ENCODE peak calls at places on chromosomes 4 and X, in six cellular contexts. One of them, this sample, is unnamed.

GRCh38 chrX:93591398-93591797 is 82.0 kb downstream of the NAP1L3 start:
- DNase-seq in A549: no peak
- DNase-seq in breast epithelium: no peak
- DNase-seq in sigmoid colon: no peak
- DNase-seq in uterus: no peak
- DNase-seq in vagina: no peak
- DNase-seq in this sample: no peak

GRCh38 chr4:119307606-119308005 is 14.3 kb downstream of the FABP2 start:
- DNase-seq in vagina: no peak
- DNase-seq in uterus: no peak
- DNase-seq in breast epithelium: no peak
- DNase-seq in A549: no peak
- DNase-seq in sigmoid colon: no peak
- DNase-seq in this sample: no peak

GRCh38 chr4:155935389-155935986 is 18.2 kb downstream of the CTSO start:
- DNase-seq in uterus: no peak
- DNase-seq in breast epithelium: no peak
- DNase-seq in sigmoid colon: no peak
- DNase-seq in A549: no peak
- DNase-seq in vagina: no peak
- DNase-seq in this sample: no peak

GRCh38 chr4:51942833-51943215 is 77.3 kb downstream of the LRRC66 start:
- DNase-seq in uterus: no peak
- DNase-seq in sigmoid colon: no peak
- DNase-seq in vagina: no peak
- DNase-seq in breast epithelium: no peak
- DNase-seq in A549: no peak
- DNase-seq in this sample: no peak

GRCh38 chr4:141065872-141066271 is 67.4 kb downstream of the RNF150 start:
- DNase-seq in vagina: no peak
- DNase-seq in breast epithelium: no peak
- DNase-seq in uterus: no peak
- DNase-seq in sigmoid colon: no peak
- DNase-seq in A549: no peak
- DNase-seq in this sample: no peak

GRCh38 chr4:128566688-128567087 is 242.8 kb upstream of the JADE1 start:
- DNase-seq in A549: no peak
- DNase-seq in breast epithelium: no peak
- DNase-seq in uterus: no peak
- DNase-seq in vagina: no peak
- DNase-seq in sigmoid colon: no peak
- DNase-seq in this sample: no peak

GRCh38 chr4:4901877-4902276 is 42.4 kb downstream of the MSX1 start:
- DNase-seq in vagina: peak; percentile 10
- DNase-seq in sigmoid colon: no peak
- DNase-seq in breast epithelium: no peak
- DNase-seq in A549: peak; percentile 5
- DNase-seq in uterus: no peak
- DNase-seq in this sample: no peak

GRCh38 chrX:40207626-40208025 is 109.9 kb upstream of the BCOR start:
- DNase-seq in A549: no peak
- DNase-seq in breast epithelium: no peak
- DNase-seq in sigmoid colon: no peak
- DNase-seq in uterus: no peak
- DNase-seq in vagina: no peak
- DNase-seq in this sample: no peak

GRCh38 chr4:82705881-82706280 is 92.7 kb downstream of the SCD5 start:
- DNase-seq in vagina: no peak
- DNase-seq in sigmoid colon: no peak
- DNase-seq in breast epithelium: no peak
- DNase-seq in A549: no peak
- DNase-seq in uterus: no peak
- DNase-seq in this sample: no peak

GRCh38 chr4:1205641-1206298 is 33.4 kb upstream of the SPON2 start:
- DNase-seq in A549: no peak
- DNase-seq in uterus: peak; percentile 22
- DNase-seq in vagina: no peak
- DNase-seq in sigmoid colon: peak; percentile 64
- DNase-seq in breast epithelium: no peak
- DNase-seq in this sample: peak; percentile 67

GRCh38 chr4:158850371-158850770 is 81.5 kb downstream of the FNIP2 start:
- DNase-seq in uterus: no peak
- DNase-seq in sigmoid colon: no peak
- DNase-seq in vagina: no peak
- DNase-seq in A549: no peak
- DNase-seq in breast epithelium: no peak
- DNase-seq in this sample: no peak
- H3K27ac ChIP-seq in uterus: no peak overlapping the region
- H3K27ac ChIP-seq in sigmoid colon: no peak overlapping the region
- H3K27ac ChIP-seq in vagina: no peak overlapping the region
- H3K27ac ChIP-seq in A549: no peak overlapping the region
- H3K27ac ChIP-seq in breast epithelium: no peak overlapping the region
- H3K27ac ChIP-seq in this sample: no peak overlapping the region

GRCh38 chr4:110510955-110511544 is 35.1 kb downstream of the ENPEP start:
- DNase-seq in A549: peak; percentile 49
- DNase-seq in sigmoid colon: no peak
- DNase-seq in vagina: no peak
- DNase-seq in breast epithelium: no peak
- DNase-seq in uterus: no peak
- DNase-seq in this sample: no peak
- TF ChIP-seq CTCF in A549: peak; percentile 65
- TF ChIP-seq CTCF in sigmoid colon: peak; percentile 34
- TF ChIP-seq CTCF in vagina: peak; percentile 52
- TF ChIP-seq CTCF in breast epithelium: peak; percentile 35
- TF ChIP-seq CTCF in uterus: peak; percentile 73
- TF ChIP-seq CTCF in this sample: peak; percentile 53

GRCh38 chrX:66013195-66013816 is 26.6 kb downstream of the VSIG4 start:
- DNase-seq in breast epithelium: no peak
- DNase-seq in A549: no peak
- DNase-seq in sigmoid colon: no peak
- DNase-seq in uterus: no peak
- DNase-seq in vagina: no peak
- DNase-seq in this sample: no peak
- H3K27ac ChIP-seq in breast epithelium: no peak overlapping the region
- H3K27ac ChIP-seq in A549: no peak overlapping the region
- H3K27ac ChIP-seq in sigmoid colon: no peak overlapping the region
- H3K27ac ChIP-seq in uterus: no peak overlapping the region
- H3K27ac ChIP-seq in vagina: no peak overlapping the region
- H3K27ac ChIP-seq in this sample: no peak overlapping the region

GRCh38 chr4:67286724-67287123 is 258.6 kb downstream of the CENPC start:
- DNase-seq in A549: no peak
- DNase-seq in vagina: no peak
- DNase-seq in breast epithelium: no peak
- DNase-seq in sigmoid colon: no peak
- DNase-seq in uterus: no peak
- DNase-seq in this sample: no peak

GRCh38 chr4:67291639-67292038 is 253.7 kb downstream of the CENPC start:
- DNase-seq in vagina: no peak
- DNase-seq in sigmoid colon: no peak
- DNase-seq in A549: no peak
- DNase-seq in breast epithelium: no peak
- DNase-seq in uterus: no peak
- DNase-seq in this sample: no peak

GRCh38 chr4:67292045-67292444 is 253.3 kb downstream of the CENPC start:
- DNase-seq in vagina: no peak
- DNase-seq in breast epithelium: no peak
- DNase-seq in uterus: no peak
- DNase-seq in A549: no peak
- DNase-seq in sigmoid colon: no peak
- DNase-seq in this sample: no peak

GRCh38 chr4:67292649-67293048 is 252.7 kb downstream of the CENPC start:
- DNase-seq in vagina: no peak
- DNase-seq in breast epithelium: no peak
- DNase-seq in uterus: no peak
- DNase-seq in A549: no peak
- DNase-seq in sigmoid colon: no peak
- DNase-seq in this sample: no peak

GRCh38 chr4:67288964-67289363 is 256.3 kb downstream of the CENPC start:
- DNase-seq in A549: peak; percentile 24
- DNase-seq in vagina: no peak
- DNase-seq in sigmoid colon: no peak
- DNase-seq in breast epithelium: no peak
- DNase-seq in uterus: no peak
- DNase-seq in this sample: no peak
- TF ChIP-seq CTCF in A549: no peak
- TF ChIP-seq CTCF in vagina: no peak
- TF ChIP-seq CTCF in sigmoid colon: no peak
- TF ChIP-seq CTCF in breast epithelium: no peak
- TF ChIP-seq CTCF in uterus: no peak
- TF ChIP-seq CTCF in this sample: no peak

GRCh38 chr4:152896819-152897218 is 39.3 kb upstream of the FHDC1 start:
- DNase-seq in vagina: no peak
- DNase-seq in A549: no peak
- DNase-seq in sigmoid colon: no peak
- DNase-seq in uterus: no peak
- DNase-seq in breast epithelium: no peak
- DNase-seq in this sample: no peak

GRCh38 chr4:152894673-152895072 is 41.5 kb upstream of the FHDC1 start:
- DNase-seq in sigmoid colon: no peak
- DNase-seq in vagina: no peak
- DNase-seq in A549: no peak
- DNase-seq in uterus: no peak
- DNase-seq in breast epithelium: no peak
- DNase-seq in this sample: no peak

GRCh38 chr4:152892985-152893384 is 43.1 kb upstream of the FHDC1 start:
- DNase-seq in sigmoid colon: no peak
- DNase-seq in A549: no peak
- DNase-seq in vagina: no peak
- DNase-seq in breast epithelium: no peak
- DNase-seq in uterus: no peak
- DNase-seq in this sample: no peak
- H3K27ac ChIP-seq in sigmoid colon: no peak overlapping the region
- H3K27ac ChIP-seq in A549: no peak overlapping the region
- H3K27ac ChIP-seq in vagina: no peak overlapping the region
- H3K27ac ChIP-seq in breast epithelium: no peak overlapping the region
- H3K27ac ChIP-seq in uterus: no peak overlapping the region
- H3K27ac ChIP-seq in this sample: no peak overlapping the region

GRCh38 chr4:56641494-56642051 is 39.5 kb downstream of the HOPX start:
- DNase-seq in breast epithelium: no peak
- DNase-seq in uterus: no peak
- DNase-seq in vagina: peak; percentile 16
- DNase-seq in sigmoid colon: no peak
- DNase-seq in A549: peak; percentile 55
- DNase-seq in this sample: no peak
- TF ChIP-seq CTCF in breast epithelium: no peak
- TF ChIP-seq CTCF in uterus: no peak
- TF ChIP-seq CTCF in vagina: no peak
- TF ChIP-seq CTCF in sigmoid colon: no peak
- TF ChIP-seq CTCF in A549: no peak
- TF ChIP-seq CTCF in this sample: no peak

DNA sequence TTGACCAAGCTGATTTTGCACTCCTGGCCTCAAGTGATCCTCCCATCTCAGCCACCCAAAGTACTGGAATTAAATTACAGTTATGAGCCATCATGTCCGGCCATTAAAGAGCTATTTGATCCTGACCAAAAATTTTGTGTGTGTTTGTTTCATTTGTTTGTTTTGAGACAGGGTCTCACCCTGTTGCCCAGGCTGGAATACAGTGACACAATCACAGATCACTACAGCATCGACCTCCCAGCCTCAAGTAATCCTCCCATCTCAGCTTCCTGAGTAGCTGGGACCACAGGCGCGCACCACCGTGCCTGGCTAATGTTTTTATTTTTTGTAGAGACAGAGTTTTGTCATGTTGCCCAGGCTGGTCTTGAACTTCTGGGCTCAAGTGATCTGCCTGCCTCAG is 82.9 kb upstream of the RBPJ start:
- DNase-seq in breast epithelium: no peak
- DNase-seq in uterus: no peak
- DNase-seq in sigmoid colon: no peak
- DNase-seq in vagina: no peak
- DNase-seq in A549: no peak
- DNase-seq in this sample: no peak
- H3K27ac ChIP-seq in breast epithelium: no peak overlapping the region
- H3K27ac ChIP-seq in uterus: no peak overlapping the region
- H3K27ac ChIP-seq in sigmoid colon: peak overlapping the region; percentile 51
- H3K27ac ChIP-seq in vagina: no peak overlapping the region
- H3K27ac ChIP-seq in A549: no peak overlapping the region
- H3K27ac ChIP-seq in this sample: no peak overlapping the region

GRCh38 chr4:183600189-183600685 is 58.7 kb downstream of the RWDD4 start:
- DNase-seq in uterus: no peak
- DNase-seq in A549: peak; percentile 10
- DNase-seq in sigmoid colon: no peak
- DNase-seq in vagina: peak; percentile 34
- DNase-seq in breast epithelium: no peak
- DNase-seq in this sample: no peak

GRCh38 chr4:183599284-183599683 is 59.7 kb downstream of the RWDD4 start:
- DNase-seq in A549: no peak
- DNase-seq in sigmoid colon: no peak
- DNase-seq in vagina: no peak
- DNase-seq in breast epithelium: no peak
- DNase-seq in uterus: no peak
- DNase-seq in this sample: no peak

GRCh38 chr4:183601381-183601780 is 57.6 kb downstream of the RWDD4 start:
- DNase-seq in uterus: no peak
- DNase-seq in vagina: peak; percentile 5
- DNase-seq in A549: no peak
- DNase-seq in breast epithelium: no peak
- DNase-seq in sigmoid colon: no peak
- DNase-seq in this sample: no peak

GRCh38 chr4:183599690-183600089 is 59.3 kb downstream of the RWDD4 start:
- DNase-seq in breast epithelium: no peak
- DNase-seq in vagina: no peak
- DNase-seq in uterus: no peak
- DNase-seq in A549: no peak
- DNase-seq in sigmoid colon: no peak
- DNase-seq in this sample: no peak

DNA sequence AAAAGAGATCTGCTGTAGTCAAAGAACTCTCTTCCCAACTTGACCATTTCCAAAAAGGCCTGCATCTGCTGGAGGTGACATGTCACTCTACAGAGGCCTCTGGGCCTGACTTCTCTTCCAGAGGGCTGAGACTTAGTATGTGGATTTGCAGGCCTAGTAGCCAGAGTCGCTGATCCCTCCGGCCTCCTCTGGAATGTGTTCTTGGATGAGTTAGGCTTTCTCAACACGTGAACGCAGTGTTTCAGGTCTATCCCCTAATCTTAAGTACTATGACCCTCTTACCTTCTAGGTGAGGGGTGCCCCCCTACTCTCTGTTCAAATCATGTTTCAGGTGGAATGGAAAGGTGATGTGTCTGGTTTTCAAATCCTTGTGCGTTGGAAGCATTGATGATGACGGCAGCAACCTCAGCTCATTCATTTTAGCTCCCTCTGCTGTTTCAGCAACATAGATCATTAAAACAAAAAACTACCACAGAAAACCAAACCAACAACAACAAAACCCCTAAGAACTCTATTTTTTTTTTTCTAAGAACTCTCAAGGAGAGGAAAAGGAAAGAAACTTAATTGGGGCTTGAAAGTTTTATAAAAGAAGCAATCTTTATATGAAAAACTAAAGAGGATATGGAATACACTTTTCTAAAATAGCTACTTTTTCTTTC is 56.4 kb downstream of the RWDD4 start:
- DNase-seq in vagina: peak; percentile 65
- DNase-seq in uterus: no peak
- DNase-seq in breast epithelium: no peak
- DNase-seq in A549: peak; percentile 14
- DNase-seq in sigmoid colon: no peak
- DNase-seq in this sample: no peak
- TF ChIP-seq CTCF in vagina: no peak
- TF ChIP-seq CTCF in uterus: no peak
- TF ChIP-seq CTCF in breast epithelium: no peak
- TF ChIP-seq CTCF in A549: peak; percentile 37
- TF ChIP-seq CTCF in sigmoid colon: no peak
- TF ChIP-seq CTCF in this sample: no peak

GRCh38 chrX:11363069-11363594 is 69.9 kb downstream of the AMELX start:
- DNase-seq in sigmoid colon: no peak
- DNase-seq in uterus: no peak
- DNase-seq in breast epithelium: no peak
- DNase-seq in vagina: no peak
- DNase-seq in A549: no peak
- DNase-seq in this sample: no peak
- H3K27ac ChIP-seq in sigmoid colon: peak overlapping the region; percentile 16
- H3K27ac ChIP-seq in uterus: no peak overlapping the region
- H3K27ac ChIP-seq in breast epithelium: no peak overlapping the region
- H3K27ac ChIP-seq in vagina: no peak overlapping the region
- H3K27ac ChIP-seq in A549: no peak overlapping the region
- H3K27ac ChIP-seq in this sample: peak overlapping the region; percentile 22

This sample was measured in coronary artery.